ENCODE peak calls at places on chromosomes 4 and X, in five cellular contexts. I, W, M, G and Y are unnamed samples.

GRCh38 chrX:47047989-47048388 is 30.3 kb upstream of the RGN start:
- DNase-seq in I (peak; percentile 64), W (no peak), M (no peak), G (no peak), Y (peak; percentile 0)

GRCh38 chr4:8185280-8185679 is 13.8 kb upstream of the SH3TC1 start:
- DNase-seq in I (peak; percentile 74), W (peak; percentile 96), M (no peak), G (no peak), Y (peak; percentile 71)

GRCh38 chrX:13275031-13275430 is 44.8 kb downstream of the ATXN3L start:
- DNase-seq in I (no peak), W (no peak), M (no peak), G (no peak), Y (no peak)

GRCh38 chr4:67393699-67394281 is 151.5 kb downstream of the CENPC start:
- DNase-seq in I (peak; percentile 42), W (peak; percentile 9), M (no peak), G (no peak), Y (peak; percentile 58)

GRCh38 chr4:7620086-7620813 is 185.5 kb upstream of the PSAPL1 start:
- DNase-seq in I (no peak), W (no peak), M (no peak), G (no peak), Y (no peak)

GRCh38 chr4:33974270-33974669 is 2270.0 kb downstream of the ARAP2 start:
- DNase-seq in I (no peak), W (no peak), M (no peak), G (no peak), Y (no peak)

GRCh38 chr4:26206339-26206738 is 114.5 kb upstream of the RBPJ start:
- DNase-seq in I (no peak), W (peak; percentile 99), M (no peak), G (no peak), Y (peak; percentile 89)

GRCh38 chr4:101724093-101724492 is 66.4 kb upstream of the BANK1 start:
- DNase-seq in I (no peak), W (no peak), M (no peak), G (no peak), Y (no peak)

GRCh38 chrX:20144491-20144890 is 2.9 kb upstream of the EIF1AX start:
- DNase-seq in I (peak; percentile 50), W (no peak), M (no peak), G (no peak), Y (peak; percentile 76)

GRCh38 chrX:111365770-111366325 is 46.1 kb downstream of the DCX start:
- DNase-seq in I (no peak), W (no peak), M (no peak), G (no peak), Y (no peak)

GRCh38 chrX:45862801-45863200 is 662.1 kb upstream of the DIPK2B start:
- DNase-seq in I (no peak), W (no peak), M (no peak), G (no peak), Y (no peak)

GRCh38 chrX:137858106-137858505 is 292.2 kb downstream of the ZIC3 start:
- DNase-seq in I (no peak), W (no peak), M (no peak), G (no peak), Y (no peak)

GRCh38 chr4:14607001-14607400 is 395.3 kb upstream of the CPEB2 start:
- DNase-seq in I (peak; percentile 17), W (no peak), M (no peak), G (no peak), Y (peak; percentile 4)

GRCh38 chr4:110091426-110091825 is 107.0 kb downstream of the ELOVL6 start:
- DNase-seq in I (peak; percentile 64), W (peak; percentile 63), M (no peak), G (no peak), Y (peak; percentile 91)

GRCh38 chr4:7640136-7640535 is 205.4 kb upstream of the PSAPL1 start:
- DNase-seq in I (no peak), W (no peak), M (no peak), G (no peak), Y (no peak)

GRCh38 chrX:133434197-133434820 is 19.0 kb upstream of the GPC4 start:
- DNase-seq in I (no peak), W (no peak), M (no peak), G (no peak), Y (no peak)